ENCODE peak calls at places on chromosomes 3 and 15, in eight cellular contexts. U is endothelial cell, V is astrocyte, W is BE2C, H is endodermal cell, X is thoracic aorta, N is BJ, J is lower lobe of right lung. S is an unnamed sample.

GRCh38 chr3:126031981-126032471 is 51.9 kb downstream of the SLC41A3 start:
- DNase-seq in H (peak), X (no peak), W (no peak), J (no peak), U (no peak), V (no peak), N (no peak), S (no peak)

GRCh38 chr15:29270169-29270955 is 740 bp upstream of the NSMCE3 start:
- DNase-seq in W (no peak), H (no peak), V (peak), N (no peak), X (no peak), J (no peak), U (no peak), S (no peak)

GRCh38 chr3:109532257-109533216 is 195.2 kb upstream of the DPPA4 start:
- DNase-seq in N (no peak), X (no peak), W (peak), H (peak), V (peak), J (no peak), U (peak), S (peak)

GRCh38 chr15:31353931-31354330 is 27.3 kb downstream of the KLF13 start:
- DNase-seq in U (no peak), N (no peak), W (no peak), X (no peak), J (peak), H (no peak), V (no peak), S (no peak)

GRCh38 chr15:70664494-70664893 is 98.9 kb downstream of the UACA start:
- DNase-seq in V (peak), W (no peak), N (no peak), J (no peak), X (no peak), U (no peak), H (no peak), S (no peak)

GRCh38 chr15:44435893-44436667 is 8.7 kb downstream of the CTDSPL2 start:
- DNase-seq in V (peak), H (no peak), U (no peak), J (no peak), W (no peak), N (no peak), X (no peak), S (no peak)

GRCh38 chr15:40937762-40938529 is 8.8 kb downstream of the DLL4 start:
- DNase-seq in W (no peak), U (no peak), H (peak), X (no peak), J (no peak), N (no peak), V (no peak), S (no peak)

GRCh38 chr3:190883973-190884832 is 21.7 kb upstream of the GMNC start:
- DNase-seq in N (no peak), U (peak), W (peak), J (no peak), X (no peak), H (peak), V (peak), S (peak)

GRCh38 chr15:69575387-69575786 is 122.8 kb downstream of the RPLP1 start:
- DNase-seq in V (no peak), X (no peak), N (no peak), W (no peak), U (no peak), J (no peak), H (no peak), S (no peak)

GRCh38 chr3:100880845-100881244 is 112.4 kb downstream of the ABI3BP start:
- DNase-seq in J (no peak), N (no peak), U (no peak), X (no peak), V (peak), W (no peak), H (no peak), S (no peak)

GRCh38 chr15:51493892-51494291 is 128.7 kb downstream of the DMXL2 start:
- DNase-seq in N (no peak), X (no peak), W (no peak), H (no peak), J (no peak), V (peak), U (no peak), S (no peak)

GRCh38 chr3:50600141-50600753 is 11.3 kb downstream of the CISH start:
- DNase-seq in N (no peak), X (no peak), J (no peak), W (no peak), U (no peak), H (no peak), V (no peak), S (no peak)

GRCh38 chr3:141860766-141861513 is 15.5 kb upstream of the ATP1B3 start:
- DNase-seq in J (no peak), X (no peak), V (peak), W (no peak), N (no peak), U (no peak), H (no peak), S (no peak)

GRCh38 chr3:73404450-73404849 is 220.3 kb downstream of the PDZRN3 start:
- DNase-seq in W (no peak), V (peak), H (no peak), N (no peak), J (no peak), X (no peak), U (no peak), S (no peak)

GRCh38 chr3:172103724-172104123 is 64.3 kb downstream of the FNDC3B start:
- DNase-seq in J (no peak), H (no peak), U (no peak), X (no peak), V (peak), N (no peak), W (no peak), S (no peak)

GRCh38 chr3:45002139-45002660 is 23.9 kb upstream of the CLEC3B start:
- DNase-seq in J (no peak), N (no peak), V (no peak), U (no peak), W (no peak), H (no peak), X (no peak), S (no peak)

GRCh38 chr3:40523781-40524180 is 979 bp upstream of the ZNF621 start:
- DNase-seq in W (no peak), X (no peak), H (no peak), J (no peak), N (no peak), U (no peak), V (no peak), S (no peak)

GRCh38 chr15:67307156-67307555 is 52.6 kb downstream of the IQCH start:
- DNase-seq in X (no peak), H (no peak), J (no peak), V (no peak), N (no peak), U (no peak), W (no peak), S (no peak)

GRCh38 chr15:32029862-32030781 is at the start of gene CHRNA7:
- DNase-seq in J (peak), H (peak), N (no peak), X (no peak), V (peak), U (peak), W (peak), S (peak)

GRCh38 chr3:128424508-128425069 is 42.1 kb downstream of the DNAJB8 start:
- DNase-seq in H (no peak), J (no peak), U (no peak), N (peak), V (peak), X (no peak), W (no peak), S (no peak)

GRCh38 chr15:89165677-89166076 is 55.7 kb downstream of the RLBP1 start:
- DNase-seq in N (no peak), J (no peak), U (no peak), W (no peak), X (no peak), V (peak), H (no peak), S (no peak)

GRCh38 chr15:62749036-62749435 is 293.5 kb upstream of the TPM1 start:
- DNase-seq in H (no peak), W (no peak), N (no peak), X (no peak), V (no peak), U (no peak), J (no peak), S (no peak)

GRCh38 chr15:36734366-36734765 is 154.9 kb downstream of the CDIN1 start:
- DNase-seq in V (no peak), N (no peak), H (no peak), W (no peak), U (no peak), X (no peak), J (no peak), S (no peak)

DNA sequence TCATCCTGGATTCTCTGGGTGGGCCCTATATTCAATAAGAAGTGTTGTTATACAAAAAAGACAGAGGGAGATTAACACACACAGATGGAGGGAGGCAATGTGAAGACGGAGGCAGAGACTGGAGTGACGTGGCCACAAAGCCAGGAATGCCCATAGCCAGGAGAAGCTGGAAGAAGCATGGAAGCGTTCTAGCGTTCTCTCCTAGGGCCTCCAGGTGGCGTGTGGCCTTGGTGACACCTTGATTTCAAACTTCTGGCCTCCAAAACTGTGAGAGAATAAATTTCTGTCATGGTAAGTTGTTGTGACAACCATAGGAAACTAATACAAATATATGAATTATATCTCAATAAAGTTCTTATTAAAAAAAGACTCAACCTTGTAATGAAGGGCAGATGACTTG is 21.3 kb downstream of the THBS1 start:
- DNase-seq in H (peak), W (no peak), V (no peak), U (no peak), N (no peak), X (no peak), J (no peak), S (no peak)
- TF ChIP-seq CTCF in H (peak), W (peak), V (peak), U (no peak), N (peak), X (no peak), J (no peak), S (no peak)

GRCh38 chr3:19346734-19347133 is 198.4 kb downstream of the KCNH8 start:
- DNase-seq in J (no peak), W (no peak), U (no peak), X (no peak), V (no peak), N (no peak), H (no peak), S (no peak)

GRCh38 chr3:19348500-19348899 is 200.2 kb downstream of the KCNH8 start:
- DNase-seq in U (no peak), J (no peak), V (no peak), X (no peak), W (no peak), N (no peak), H (no peak), S (no peak)

GRCh38 chr3:19347701-19348100 is 199.4 kb downstream of the KCNH8 start:
- DNase-seq in V (no peak), U (no peak), X (no peak), J (no peak), N (no peak), W (no peak), H (no peak), S (no peak)

GRCh38 chr3:19348929-19349564 is 200.7 kb downstream of the KCNH8 start:
- DNase-seq in V (no peak), W (peak), U (peak), H (peak), N (no peak), J (no peak), X (no peak), S (peak)
- TF ChIP-seq CTCF in V (peak), W (peak), U (peak), H (peak), N (peak), J (peak), X (peak), S (peak)

GRCh38 chr3:46447535-46447934 is 17.2 kb downstream of the LTF start:
- DNase-seq in U (no peak), V (no peak), N (no peak), H (no peak), W (no peak), J (no peak), X (no peak), S (no peak)

GRCh38 chr3:46440531-46441294 is 24.0 kb downstream of the LTF start:
- DNase-seq in U (no peak), W (no peak), X (no peak), J (no peak), N (no peak), H (no peak), V (no peak), S (no peak)

GRCh38 chr3:46438831-46439230 is 25.9 kb downstream of the LTF start:
- DNase-seq in U (no peak), N (no peak), W (no peak), X (no peak), H (no peak), J (no peak), V (no peak), S (no peak)

GRCh38 chr3:46448721-46449120 is 16.0 kb downstream of the LTF start:
- DNase-seq in W (no peak), U (no peak), X (no peak), V (no peak), J (no peak), H (no peak), N (no peak), S (no peak)

GRCh38 chr3:46442591-46443530 is 21.8 kb downstream of the LTF start:
- DNase-seq in N (no peak), U (peak), X (no peak), V (peak), J (no peak), W (peak), H (peak), S (peak)
- TF ChIP-seq CTCF in N (no peak), U (peak), X (no peak), V (no peak), J (peak), W (peak), H (peak), S (peak)

GRCh38 chr15:98085003-98085639 is 124.6 kb downstream of the ARRDC4 start:
- DNase-seq in J (no peak), V (peak), N (no peak), U (peak), W (peak), X (no peak), H (peak), S (peak)

GRCh38 chr15:98083203-98083910 is 122.9 kb downstream of the ARRDC4 start:
- DNase-seq in X (no peak), N (no peak), J (no peak), W (no peak), H (peak), U (no peak), V (no peak), S (no peak)
- TF ChIP-seq CTCF in X (no peak), N (no peak), J (no peak), W (peak), H (peak), U (no peak), V (no peak), S (no peak)

GRCh38 chr3:9786825-9787654 is 5.2 kb downstream of the TADA3 start:
- DNase-seq in J (no peak), N (no peak), X (no peak), V (no peak), H (peak), W (no peak), U (no peak), S (no peak)
- TF ChIP-seq CTCF in J (peak), N (peak), X (peak), V (no peak), H (peak), W (peak), U (peak), S (peak)

GRCh38 chr3:4083225-4084015 is 219.7 kb upstream of the SETMAR start:
- DNase-seq in H (no peak), N (no peak), V (no peak), J (no peak), X (no peak), W (no peak), U (no peak), S (no peak)
- TF ChIP-seq CTCF in H (no peak), N (no peak), V (no peak), J (no peak), X (no peak), W (no peak), U (no peak), S (no peak)

GRCh38 chr15:79339588-79340314 is 28.8 kb downstream of the TMED3 start:
- DNase-seq in V (peak), N (peak), W (peak), U (peak), X (no peak), H (peak), J (no peak), S (peak)
- TF ChIP-seq CTCF in V (peak), N (peak), W (peak), U (peak), X (peak), H (peak), J (peak), S (peak)

GRCh38 chr3:64717872-64718613 is 30.2 kb upstream of the ADAMTS9 start:
- DNase-seq in V (no peak), H (no peak), W (no peak), J (no peak), U (no peak), N (no peak), X (no peak), S (no peak)
- TF ChIP-seq CTCF in V (peak), H (peak), W (peak), J (peak), U (peak), N (peak), X (peak), S (peak)